ENCODE peak calls at places on chromosomes 12 and 14, in five cellular contexts. G is AG04450, B is colonic mucosa, L is PC-9, R is heart left ventricle. S is an unnamed sample.
A peak's percentile ranks its signal among the peaks of the same experiment; 100 is the strongest.

GRCh38 chr14:104998801-104999200 is 13.2 kb downstream of the CLBA1 start:
- DNase-seq in L (no peak), R (peak; percentile 35), B (no peak), G (no peak), S (peak; percentile 4)

GRCh38 chr12:47812797-47813490 is 6.8 kb downstream of the HDAC7 start:
- DNase-seq in B (peak; percentile 86), R (peak; percentile 94), L (peak; percentile 79), G (no peak), S (peak; percentile 92)

GRCh38 chr14:27184371-27184901 is 586.6 kb upstream of the NOVA1 start:
- DNase-seq in B (no peak), L (no peak), R (no peak), G (no peak), S (no peak)

GRCh38 chr14:24411468-24412454 is 13.0 kb downstream of the NYNRIN start:
- DNase-seq in G (no peak), B (no peak), L (no peak), R (peak; percentile 18), S (no peak)

GRCh38 chr12:47636908-47637780 is 68.7 kb downstream of the RPAP3 start:
- DNase-seq in L (peak; percentile 54), B (peak; percentile 45), R (no peak), G (no peak), S (peak; percentile 12)

GRCh38 chr12:95756362-95756761 is 34.2 kb downstream of the NTN4 start:
- DNase-seq in R (no peak), L (no peak), B (no peak), G (no peak), S (no peak)

GRCh38 chr12:109910969-109911348 is 10.9 kb downstream of the TCHP start:
- DNase-seq in R (no peak), L (no peak), G (no peak), B (no peak), S (no peak)

GRCh38 chr12:111271674-111272418 is 97.0 kb downstream of the PHETA1 start:
- DNase-seq in G (no peak), B (no peak), L (no peak), R (no peak), S (no peak)

GRCh38 chr12:69580074-69580473 is 5.2 kb upstream of the CCT2 start:
- DNase-seq in B (no peak), L (no peak), R (no peak), G (no peak), S (no peak)

GRCh38 chr14:101201535-101202125 is 298.1 kb upstream of the RTL1 start:
- DNase-seq in B (no peak), L (no peak), G (no peak), R (no peak), S (no peak)

GRCh38 chr12:19236656-19237055 is 107.1 kb downstream of the PLEKHA5 start:
- DNase-seq in L (no peak), B (no peak), G (no peak), R (no peak), S (no peak)

GRCh38 chr12:95966287-95966870 is 23.2 kb downstream of the AMDHD1 start:
- DNase-seq in R (no peak), G (no peak), B (no peak), L (no peak), S (no peak)

GRCh38 chr12:109719123-109720022 is 5.7 kb downstream of the FAM222A start:
- DNase-seq in G (no peak), L (no peak), B (no peak), R (no peak), S (no peak)

GRCh38 chr12:130049666-130050065 is 112.6 kb upstream of the FZD10 start:
- DNase-seq in B (no peak), R (no peak), L (no peak), G (no peak), S (no peak)

GRCh38 chr14:64693766-64694165 is 10.5 kb upstream of the PLEKHG3 start:
- DNase-seq in B (no peak), L (no peak), R (no peak), G (no peak), S (no peak)

GRCh38 chr12:19992311-19992710 is 376.0 kb upstream of the PDE3A start:
- DNase-seq in B (peak; percentile 54), G (no peak), L (no peak), R (no peak), S (no peak)

GRCh38 chr12:26113194-26113654 is 11.6 kb downstream of the BHLHE41 start:
- DNase-seq in B (peak; percentile 29), R (no peak), L (peak; percentile 52), G (no peak), S (no peak)

GRCh38 chr14:54769955-54770863 is 132.4 kb downstream of the GCH1 start:
- DNase-seq in G (no peak), R (no peak), B (no peak), L (no peak), S (no peak)

GRCh38 chr12:76144253-76144564 is 59.7 kb upstream of the NAP1L1 start:
- DNase-seq in R (no peak), B (no peak), G (no peak), L (no peak), S (no peak)

GRCh38 chr12:20410746-20411145 is 42.4 kb downstream of the PDE3A start:
- DNase-seq in L (no peak), G (no peak), R (no peak), B (no peak), S (no peak)

GRCh38 chr12:102964872-102965271 is 7.4 kb downstream of the ASCL1 start:
- DNase-seq in G (no peak), B (peak; percentile 52), L (no peak), R (no peak), S (no peak)

GRCh38 chr12:132380646-132381045 is 51.3 kb upstream of the GALNT9 start:
- DNase-seq in L (no peak), G (no peak), R (no peak), B (no peak), S (no peak)

GRCh38 chr12:80321653-80322052 is 122.4 kb upstream of the PTPRQ start:
- DNase-seq in G (no peak), R (no peak), L (peak; percentile 79), B (no peak), S (no peak)

GRCh38 chr12:67517181-67517887 is 131.2 kb upstream of the DYRK2 start:
- DNase-seq in L (peak; percentile 93), G (no peak), R (no peak), B (peak; percentile 32), S (no peak)

DNA sequence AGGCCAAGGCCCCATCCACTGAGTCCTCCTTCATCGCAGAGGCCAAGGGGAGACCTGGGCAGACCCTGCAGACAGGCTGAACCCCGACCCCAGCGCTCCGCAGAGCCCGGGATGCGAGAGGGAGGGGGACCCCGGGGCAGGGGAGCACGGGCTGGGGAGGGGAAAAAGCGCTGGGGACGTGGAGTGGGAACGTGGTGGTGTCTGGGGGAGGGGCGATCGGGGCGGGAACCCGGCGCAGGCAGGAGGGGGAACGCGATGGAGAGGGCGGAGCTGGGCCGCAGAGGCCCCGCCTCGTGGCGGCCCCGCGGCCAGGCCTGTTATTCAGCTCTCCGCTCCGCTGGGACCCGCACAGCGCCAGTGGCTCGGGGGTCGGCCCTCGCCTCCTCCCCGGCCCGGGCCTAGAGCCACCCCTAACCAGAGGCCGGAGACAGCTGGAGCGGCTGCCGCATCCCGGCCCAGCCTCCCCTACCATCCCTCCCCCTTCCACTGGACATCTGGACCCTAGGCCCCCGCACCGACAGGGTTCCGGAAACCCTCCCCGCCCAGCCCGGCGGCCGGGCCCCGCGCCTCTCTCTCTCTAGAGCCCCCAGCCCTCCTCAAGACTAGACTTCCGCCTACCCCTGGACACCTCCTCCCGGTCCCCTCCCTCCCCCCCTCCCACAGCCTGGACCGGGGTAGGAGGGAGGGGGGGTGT is at the start of gene ARHGEF25:
- DNase-seq in G (no peak), L (no peak), B (peak; percentile 51), R (peak; percentile 91), S (peak; percentile 77)
- H3K27me3 ChIP-seq in G (no peaks in the 10 kb centered on the region), L (peaks cover 70% of the 10 kb centered on the region), B (peaks cover 24% of the 10 kb centered on the region), R (no peaks in the 10 kb centered on the region), S (no peaks in the 10 kb centered on the region)

GRCh38 chr14:62126885-62127478 is 364.8 kb downstream of the SNAPC1 start:
- DNase-seq in B (peak; percentile 20), L (peak; percentile 61), G (peak; percentile 32), R (no peak), S (no peak)
- H3K27me3 ChIP-seq in B (no peaks in the 10 kb centered on the region), L (no peaks in the 10 kb centered on the region), G (no peaks in the 10 kb centered on the region), R (no peaks in the 10 kb centered on the region), S (peaks cover 20% of the 10 kb centered on the region)

DNA sequence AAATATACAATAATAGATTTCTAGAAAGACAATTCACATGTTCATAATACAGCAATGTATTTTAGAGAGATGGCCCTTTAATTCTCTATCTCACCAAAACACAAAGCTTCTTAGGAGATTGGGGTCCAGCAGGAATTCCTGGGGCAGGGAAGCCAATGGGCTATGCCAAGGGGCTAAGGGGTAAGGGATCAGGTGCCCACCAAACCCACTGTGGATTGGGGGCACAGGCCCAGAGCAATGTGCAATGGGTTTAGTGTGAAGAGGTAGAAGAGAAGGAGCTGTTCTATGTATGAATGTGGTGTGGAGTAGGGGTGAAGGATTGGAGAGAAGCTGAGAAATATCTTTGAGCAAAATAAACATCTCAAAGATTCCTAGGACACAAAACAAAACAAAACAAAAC is 2.6 kb downstream of the HOXC13 start:
- DNase-seq in L (no peak), R (no peak), G (no peak), B (no peak), S (no peak)
- H3K27me3 ChIP-seq in L (no peaks in the 10 kb centered on the region), R (peaks cover 80% of the 10 kb centered on the region), G (peaks cover 92% of the 10 kb centered on the region), B (peaks cover 87% of the 10 kb centered on the region), S (peaks cover 54% of the 10 kb centered on the region)

GRCh38 chr12:88579572-88579940 is 715 bp downstream of the KITLG start:
- DNase-seq in R (peak; percentile 63), B (peak; percentile 67), L (no peak), G (no peak), S (peak; percentile 62)

GRCh38 chr12:88577537-88577936 is 2.7 kb downstream of the KITLG start:
- DNase-seq in R (no peak), G (no peak), L (no peak), B (no peak), S (no peak)

GRCh38 chr12:88579941-88580871 is at the start of gene KITLG:
- DNase-seq in R (peak; percentile 91), G (peak; percentile 77), B (peak; percentile 88), L (peak; percentile 52), S (peak; percentile 82)

GRCh38 chr12:88578821-88579518 is 1.3 kb downstream of the KITLG start:
- DNase-seq in B (peak; percentile 78), R (no peak), G (no peak), L (no peak), S (peak; percentile 43)

DNA sequence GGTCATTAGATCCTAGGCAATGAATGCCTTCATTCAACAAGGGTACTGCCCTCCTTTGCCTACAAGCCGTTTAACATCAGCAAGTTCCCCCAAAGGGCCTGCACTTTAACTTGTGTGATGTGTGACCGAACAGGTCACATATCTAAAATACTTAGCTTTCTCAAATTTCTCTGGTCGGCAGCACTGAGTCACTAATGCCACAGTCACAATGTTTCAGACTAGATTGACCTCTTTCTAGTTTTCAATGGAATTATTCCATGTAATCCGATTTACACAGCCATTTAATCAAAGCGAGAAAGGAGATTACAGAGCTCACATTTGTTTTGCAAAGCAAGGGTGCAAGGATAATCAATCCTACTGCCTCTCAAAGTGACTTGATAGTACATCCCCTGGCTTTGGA is 2.0 kb downstream of the KITLG start:
- DNase-seq in G (no peak), R (no peak), B (no peak), L (no peak), S (no peak)
- H3K27me3 ChIP-seq in G (no peaks in the 10 kb centered on the region), R (no peaks in the 10 kb centered on the region), B (no peaks in the 10 kb centered on the region), L (no peaks in the 10 kb centered on the region), S (no peaks in the 10 kb centered on the region)

GRCh38 chr14:56812364-56813103 is 2.3 kb upstream of the OTX2 start:
- DNase-seq in L (no peak), R (no peak), G (no peak), B (no peak), S (no peak)
- H3K27me3 ChIP-seq in L (no peaks in the 10 kb centered on the region), R (peaks cover 84% of the 10 kb centered on the region), G (peaks cover 82% of the 10 kb centered on the region), B (peaks cover 85% of the 10 kb centered on the region), S (peaks cover 98% of the 10 kb centered on the region)

S was measured in psoas muscle.